ENCODE peak calls at places on chromosomes 13 and 19, in ten cellular contexts. Q is cardiac fibroblast, M is transverse colon, A is upper lobe of right lung, R is retinal pigment epithelial cell, G is BJ, Z is right lobe of liver, J is colonic mucosa, H is AG04450, K is brain microvascular endothelial cell. W is an unnamed sample.

GRCh38 chr19:53463263-53463662 is 4.3 kb upstream of the ZNF813 start:
- DNase-seq in H (no peak), R (no peak), J (peak; percentile 19), G (no peak), M (peak; percentile 15), A (peak; percentile 64), K (no peak), Q (peak; percentile 12), Z (peak; percentile 69), W (no peak)

GRCh38 chr13:111178417-111178816 is 63.3 kb downstream of the ARHGEF7 start:
- DNase-seq in G (no peak), K (no peak), J (no peak), Z (no peak), R (no peak), A (no peak), Q (peak; percentile 63), H (no peak), M (no peak), W (no peak)

GRCh38 chr19:48813123-48813911 is 2.5 kb upstream of the BCAT2 start:
- DNase-seq in J (no peak), Z (no peak), H (no peak), M (no peak), G (no peak), A (no peak), K (no peak), Q (no peak), R (no peak), W (no peak)

GRCh38 chr13:20826810-20827560 is 53.2 kb upstream of the EEF1AKMT1 start:
- DNase-seq in G (no peak), H (no peak), Q (peak; percentile 53), A (no peak), R (no peak), J (no peak), Z (no peak), K (no peak), M (no peak), W (no peak)

GRCh38 chr19:34998777-34999497 is 1.2 kb upstream of the GRAMD1A start:
- DNase-seq in Q (no peak), H (no peak), J (peak; percentile 25), R (no peak), G (no peak), Z (no peak), M (no peak), K (no peak), A (no peak), W (no peak)

GRCh38 chr19:34678421-34678820 is 943 bp downstream of the ZNF302 start:
- DNase-seq in H (no peak), Z (no peak), Q (no peak), A (no peak), K (no peak), J (no peak), G (no peak), R (no peak), M (no peak), W (no peak)

GRCh38 chr13:39676315-39676876 is 20.9 kb downstream of the COG6 start:
- DNase-seq in Z (no peak), Q (peak; percentile 82), G (no peak), H (no peak), K (peak; percentile 35), M (no peak), A (no peak), J (no peak), R (peak; percentile 20), W (peak; percentile 16)

GRCh38 chr19:1873524-1874473 is 10.4 kb upstream of the KLF16 start:
- DNase-seq in Z (peak; percentile 61), Q (no peak), K (no peak), A (peak; percentile 82), J (no peak), H (no peak), G (no peak), R (no peak), M (no peak), W (no peak)

GRCh38 chr19:30784850-30785459 is 412.8 kb downstream of the ZNF536 start:
- DNase-seq in M (peak; percentile 65), Z (peak; percentile 45), K (peak; percentile 12), A (peak; percentile 77), J (peak; percentile 63), H (no peak), R (no peak), Q (peak; percentile 22), G (no peak), W (no peak)

GRCh38 chr13:65964672-65965071 is 1265.5 kb downstream of the PCDH9 start:
- DNase-seq in Z (no peak), Q (peak; percentile 32), R (no peak), K (peak; percentile 55), M (no peak), G (no peak), J (no peak), H (no peak), A (no peak), W (no peak)

DNA sequence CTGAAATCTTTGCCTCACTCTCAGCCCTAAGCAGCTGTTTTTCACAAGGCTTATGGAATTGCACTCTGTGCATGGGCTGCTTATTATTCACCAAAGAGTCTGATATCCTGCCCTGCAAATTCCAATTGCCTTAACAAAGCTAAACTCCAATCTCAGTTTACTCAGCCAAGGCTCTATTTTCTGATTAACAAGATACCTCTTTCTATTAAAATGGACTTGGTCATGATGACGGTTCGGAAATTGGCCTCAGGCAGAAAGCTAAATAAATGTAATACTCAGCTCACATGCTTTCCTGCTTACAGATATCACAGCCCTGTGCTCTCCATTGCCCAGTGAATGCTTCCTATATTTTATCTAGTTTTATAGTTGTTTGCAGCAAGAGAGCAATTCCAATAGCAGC is 1270.8 kb downstream of the PCDH9 start:
- DNase-seq in K (no peak), A (no peak), J (no peak), M (no peak), Z (no peak), H (no peak), Q (peak; percentile 5), R (no peak), G (peak; percentile 85), W (no peak)
- H3K4me3 ChIP-seq in K (no peak overlapping the region), A (no peak overlapping the region), J (no peak overlapping the region), M (no peak overlapping the region), Z (no peak overlapping the region), H (no peak overlapping the region), Q (no peak overlapping the region), R (no peak overlapping the region), G (no peak overlapping the region), W (no peak overlapping the region)

GRCh38 chr19:39188960-39189359 is 7.8 kb upstream of the NCCRP1 start:
- DNase-seq in R (no peak), K (no peak), Q (no peak), J (no peak), G (no peak), M (no peak), H (no peak), A (no peak), Z (no peak), W (no peak)

GRCh38 chr19:39190768-39191167 is 6.0 kb upstream of the NCCRP1 start:
- DNase-seq in J (no peak), R (no peak), Z (no peak), K (no peak), G (no peak), H (no peak), M (no peak), Q (no peak), A (no peak), W (no peak)

GRCh38 chr19:39186391-39186790 is 10.4 kb upstream of the NCCRP1 start:
- DNase-seq in M (no peak), K (no peak), G (no peak), J (no peak), R (no peak), A (no peak), H (no peak), Z (no peak), Q (no peak), W (no peak)

GRCh38 chr19:39183100-39183499 is 13.7 kb upstream of the NCCRP1 start:
- DNase-seq in H (no peak), M (no peak), K (no peak), G (no peak), J (no peak), R (no peak), A (no peak), Z (no peak), Q (no peak), W (no peak)

DNA sequence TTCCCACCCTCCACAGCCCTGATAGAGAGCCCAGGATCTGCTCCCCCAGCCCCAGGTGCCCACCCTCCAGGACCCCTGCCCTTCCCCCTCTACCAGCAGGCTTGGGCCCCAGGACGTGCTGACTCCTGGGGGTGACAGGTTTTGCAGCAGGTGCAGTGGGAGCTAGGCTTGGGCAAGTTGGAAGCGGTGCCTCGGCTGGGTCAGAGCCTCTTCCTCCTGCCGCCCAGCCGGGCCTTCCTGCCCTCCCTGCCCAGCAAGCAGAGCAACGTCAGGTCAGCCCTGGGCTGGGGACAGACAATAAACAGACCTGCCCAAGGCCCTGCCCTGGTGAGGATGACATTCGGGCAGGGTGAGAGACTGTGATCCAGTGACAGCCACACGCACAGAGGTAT is 9.2 kb upstream of the NCCRP1 start:
- DNase-seq in Q (no peak), M (no peak), Z (no peak), R (no peak), A (no peak), J (no peak), G (no peak), K (no peak), H (no peak), W (no peak)
- TF ChIP-seq CTCF in Q (no peak), M (no peak), Z (no peak), R (no peak), A (no peak), J (no peak), G (no peak), K (no peak), H (no peak), W (no peak)

GRCh38 chr19:13016245-13016627 is 21.0 kb downstream of the NFIX start:
- DNase-seq in R (no peak), K (no peak), H (no peak), Q (no peak), M (no peak), A (no peak), J (no peak), G (no peak), Z (no peak), W (no peak)
- H3K4me3 ChIP-seq in R (no peak overlapping the region), K (no peak overlapping the region), H (no peak overlapping the region), Q (no peak overlapping the region), M (no peak overlapping the region), A (peak overlapping the region; percentile 21), J (no peak overlapping the region), G (no peak overlapping the region), Z (no peak overlapping the region), W (peak overlapping the region; percentile 49)

GRCh38 chr13:32039488-32040013 is 8.0 kb downstream of the FRY start:
- DNase-seq in R (no peak), H (no peak), G (no peak), J (no peak), Z (no peak), A (no peak), K (no peak), Q (no peak), M (no peak), W (no peak)

GRCh38 chr13:32036762-32037161 is 5.2 kb downstream of the FRY start:
- DNase-seq in G (no peak), R (no peak), A (no peak), K (no peak), Q (no peak), Z (no peak), H (no peak), J (peak; percentile 40), M (no peak), W (no peak)

GRCh38 chr13:32039056-32039455 is 7.5 kb downstream of the FRY start:
- DNase-seq in G (no peak), A (no peak), Z (no peak), Q (no peak), J (no peak), R (no peak), M (no peak), H (no peak), K (no peak), W (no peak)

GRCh38 chr13:32037471-32037870 is 5.9 kb downstream of the FRY start:
- DNase-seq in A (no peak), G (no peak), R (no peak), J (no peak), Z (no peak), K (no peak), Q (no peak), H (no peak), M (no peak), W (no peak)

GRCh38 chr13:32038353-32038752 is 6.8 kb downstream of the FRY start:
- DNase-seq in G (no peak), H (no peak), J (no peak), Q (no peak), Z (no peak), R (no peak), A (no peak), K (no peak), M (no peak), W (no peak)
- TF ChIP-seq CTCF in G (no peak), H (no peak), J (no peak), Q (no peak), Z (no peak), R (no peak), A (no peak), K (no peak), M (no peak), W (no peak)

W was measured in epithelial cell of proximal tubule.